ENCODE peak calls at places on chromosomes 2 and 18, in seven cellular contexts. B, K, F, Q, O, T and L are unnamed samples.

GRCh38 chr2:127103243-127104165 is 3.5 kb downstream of the BIN1 start:
- DNase-seq in B (no peak), K (no peak), F (no peak), Q (no peak), O (no peak), T (no peak), L (peak)

GRCh38 chr2:28250006-28250405 is 142.7 kb upstream of the FOSL2 start:
- DNase-seq in B (peak), K (peak), F (no peak), Q (peak), O (no peak), T (peak), L (no peak)

GRCh38 chr2:37880546-37880945 is 44.5 kb upstream of the RMDN2 start:
- DNase-seq in B (no peak), K (no peak), F (no peak), Q (no peak), O (no peak), T (no peak), L (no peak)

GRCh38 chr18:50454379-50455005 is 79.6 kb downstream of the SKA1 start:
- DNase-seq in B (peak), K (no peak), F (peak), Q (no peak), O (no peak), T (no peak), L (peak)

GRCh38 chr18:59488899-59489298 is 129.8 kb upstream of the LMAN1 start:
- DNase-seq in B (no peak), K (no peak), F (no peak), Q (no peak), O (no peak), T (no peak), L (no peak)

GRCh38 chr2:121810959-121811853 is 55.8 kb downstream of the TSN start:
- DNase-seq in B (peak), K (peak), F (peak), Q (peak), O (peak), T (peak), L (peak)

GRCh38 chr2:20543579-20543887 is 96.7 kb downstream of the RHOB start:
- DNase-seq in B (no peak), K (peak), F (no peak), Q (no peak), O (no peak), T (no peak), L (no peak)

GRCh38 chr2:228067309-228067708 is 114.2 kb downstream of the SPHKAP start:
- DNase-seq in B (no peak), K (no peak), F (no peak), Q (no peak), O (no peak), T (no peak), L (no peak)

GRCh38 chr2:155377931-155378444 is 679.5 kb downstream of the KCNJ3 start:
- DNase-seq in B (no peak), K (no peak), F (no peak), Q (no peak), O (no peak), T (no peak), L (no peak)

GRCh38 chr2:48319863-48320262 is 210.1 kb upstream of the STON1 start:
- DNase-seq in B (no peak), K (no peak), F (no peak), Q (no peak), O (no peak), T (no peak), L (no peak)

GRCh38 chr2:25639131-25639530 is 34.2 kb downstream of the DTNB start:
- DNase-seq in B (no peak), K (peak), F (no peak), Q (no peak), O (no peak), T (peak), L (no peak)

GRCh38 chr2:2743164-2743571 is 412.1 kb upstream of the MYT1L start:
- DNase-seq in B (peak), K (peak), F (no peak), Q (no peak), O (no peak), T (no peak), L (no peak)

GRCh38 chr2:174122185-174122584 is 126.1 kb downstream of the OLA1 start:
- DNase-seq in B (no peak), K (peak), F (no peak), Q (no peak), O (no peak), T (no peak), L (no peak)

GRCh38 chr18:12092398-12093229 is 1.0 kb upstream of the ANKRD62 start:
- DNase-seq in B (peak), K (no peak), F (peak), Q (no peak), O (no peak), T (peak), L (peak)

GRCh38 chr18:34816183-34816582 is 106.1 kb downstream of the DTNA start:
- DNase-seq in B (no peak), K (no peak), F (no peak), Q (no peak), O (no peak), T (no peak), L (no peak)

GRCh38 chr2:125526093-125526492 is 1129.9 kb upstream of the GYPC start:
- DNase-seq in B (peak), K (no peak), F (no peak), Q (no peak), O (no peak), T (no peak), L (peak)

GRCh38 chr2:172098650-172099471 is 3.8 kb downstream of the DLX2 start:
- DNase-seq in B (peak), K (peak), F (peak), Q (peak), O (peak), T (peak), L (no peak)

GRCh38 chr2:225100269-225100668 is 58.0 kb upstream of the DOCK10 start:
- DNase-seq in B (peak), K (peak), F (no peak), Q (peak), O (no peak), T (no peak), L (no peak)

GRCh38 chr2:159797468-159798375 is at the start of gene CD302:
- DNase-seq in B (peak), K (peak), F (peak), Q (peak), O (peak), T (peak), L (peak)

GRCh38 chr2:47429795-47430194 is 26.8 kb downstream of the MSH2 start:
- DNase-seq in B (no peak), K (peak), F (no peak), Q (peak), O (no peak), T (no peak), L (no peak)

GRCh38 chr2:241815477-241816430 is 6.8 kb downstream of the NEU4 start:
- DNase-seq in B (no peak), K (no peak), F (no peak), Q (no peak), O (no peak), T (no peak), L (peak)

GRCh38 chr2:214604861-214605260 is 194.0 kb downstream of the VWC2L start:
- DNase-seq in B (peak), K (peak), F (no peak), Q (peak), O (no peak), T (no peak), L (no peak)

GRCh38 chr2:219261024-219261855 is 7.5 kb upstream of the TUBA4A start:
- DNase-seq in B (no peak), K (no peak), F (no peak), Q (no peak), O (no peak), T (no peak), L (no peak)

GRCh38 chr2:85648619-85649018 is 19.4 kb downstream of the SFTPB start:
- DNase-seq in B (peak), K (peak), F (no peak), Q (peak), O (no peak), T (no peak), L (no peak)

GRCh38 chr18:2723207-2723606 is 67.7 kb downstream of the SMCHD1 start:
- DNase-seq in B (peak), K (peak), F (no peak), Q (no peak), O (no peak), T (no peak), L (no peak)

GRCh38 chr2:217054791-217055190 is 194.9 kb upstream of the TNP1 start:
- DNase-seq in B (no peak), K (no peak), F (no peak), Q (no peak), O (no peak), T (no peak), L (no peak)

GRCh38 chr18:22563098-22563707 is 145.5 kb upstream of the CTAGE1 start:
- DNase-seq in B (peak), K (peak), F (no peak), Q (peak), O (peak), T (peak), L (no peak)

GRCh38 chr2:97911922-97912575 is 83.7 kb downstream of the TMEM131 start:
- DNase-seq in B (no peak), K (no peak), F (no peak), Q (peak), O (no peak), T (no peak), L (no peak)

GRCh38 chr2:9384521-9384920 is 38.8 kb downstream of the ITGB1BP1 start:
- DNase-seq in B (no peak), K (no peak), F (no peak), Q (no peak), O (no peak), T (no peak), L (no peak)

GRCh38 chr2:234678721-234679120 is 181.8 kb upstream of the ARL4C start:
- DNase-seq in B (no peak), K (peak), F (no peak), Q (peak), O (no peak), T (no peak), L (peak)

GRCh38 chr2:111617804-111618576 is 266.0 kb downstream of the ANAPC1 start:
- DNase-seq in B (no peak), K (no peak), F (no peak), Q (no peak), O (no peak), T (no peak), L (no peak)

GRCh38 chr2:222730346-222731065 is 59.0 kb downstream of the MOGAT1 start:
- DNase-seq in B (no peak), K (no peak), F (no peak), Q (peak), O (no peak), T (no peak), L (no peak)
- H4K8ac ChIP-seq in B (no peak), K (no peak), F (no peak), Q (no peak), O (no peak), T (no peak), L (no peak)

DNA sequence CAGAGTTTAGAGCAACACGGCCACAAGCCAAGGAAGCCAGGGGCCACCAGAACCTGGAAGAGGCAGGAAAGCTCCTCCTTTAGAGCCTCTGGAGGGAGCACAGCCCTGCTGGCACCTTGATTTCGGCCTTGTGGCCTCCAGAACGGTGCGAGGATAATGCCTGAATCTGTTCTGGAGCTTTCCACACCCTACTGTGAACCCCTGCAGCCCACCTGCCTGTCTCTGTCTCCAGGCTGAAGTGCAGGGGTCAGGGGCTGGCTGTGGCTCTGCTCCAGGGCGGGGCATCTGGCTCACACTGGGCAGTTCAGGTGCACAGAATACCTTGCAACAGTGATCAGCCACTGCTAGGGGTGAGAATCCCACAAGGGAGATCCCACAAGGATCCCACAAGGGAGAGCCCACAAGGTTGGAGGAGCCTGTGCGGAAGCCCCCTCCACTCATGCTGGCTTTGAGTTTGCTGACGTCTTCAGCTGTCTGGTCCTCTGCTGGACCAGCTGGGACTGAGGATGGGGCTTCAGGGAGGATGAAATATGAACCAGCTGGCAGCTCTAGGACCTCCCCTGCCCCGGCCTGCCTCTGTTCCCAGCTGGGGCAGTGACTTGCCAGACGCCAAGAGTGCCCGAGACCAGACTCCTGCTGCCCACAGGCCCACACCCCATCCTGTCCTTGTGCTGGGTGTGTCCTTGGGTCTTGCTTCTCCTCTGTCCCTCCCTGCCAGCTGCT is 56.4 kb upstream of the OTOS start:
- DNase-seq in B (no peak), K (no peak), F (no peak), Q (no peak), O (no peak), T (no peak), L (peak)
- H4K8ac ChIP-seq in B (no peak), K (no peak), F (no peak), Q (no peak), O (no peak), T (no peak), L (no peak)

DNA sequence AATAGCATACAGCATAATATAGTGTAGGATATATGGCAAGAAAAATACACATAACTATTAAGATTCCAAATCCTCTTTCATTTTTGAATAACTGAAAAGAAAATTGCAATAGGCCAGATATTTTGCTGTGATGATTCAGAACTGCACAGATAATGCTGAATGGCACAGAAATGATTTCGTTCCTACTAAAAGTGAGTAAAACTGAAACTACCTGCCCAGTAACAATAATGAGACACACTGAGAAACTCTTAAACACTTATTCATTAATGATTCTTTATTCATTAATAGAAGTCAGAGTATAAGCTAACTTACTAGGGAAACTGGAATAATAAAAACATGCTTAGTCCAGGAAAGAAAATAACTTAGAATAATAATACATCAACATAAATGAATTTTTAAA is 343.6 kb downstream of the SUCLG1 start:
- DNase-seq in B (no peak), K (no peak), F (no peak), Q (no peak), O (no peak), T (no peak), L (no peak)
- H4K8ac ChIP-seq in B (no peak), K (no peak), F (no peak), Q (no peak), O (no peak), T (no peak), L (no peak)

GRCh38 chr18:47425365-47425764 is 173.9 kb upstream of the SKOR2 start:
- DNase-seq in B (no peak), K (no peak), F (no peak), Q (no peak), O (no peak), T (no peak), L (no peak)

GRCh38 chr18:47422524-47422923 is 171.1 kb upstream of the SKOR2 start:
- DNase-seq in B (peak), K (no peak), F (no peak), Q (no peak), O (no peak), T (no peak), L (peak)

DNA sequence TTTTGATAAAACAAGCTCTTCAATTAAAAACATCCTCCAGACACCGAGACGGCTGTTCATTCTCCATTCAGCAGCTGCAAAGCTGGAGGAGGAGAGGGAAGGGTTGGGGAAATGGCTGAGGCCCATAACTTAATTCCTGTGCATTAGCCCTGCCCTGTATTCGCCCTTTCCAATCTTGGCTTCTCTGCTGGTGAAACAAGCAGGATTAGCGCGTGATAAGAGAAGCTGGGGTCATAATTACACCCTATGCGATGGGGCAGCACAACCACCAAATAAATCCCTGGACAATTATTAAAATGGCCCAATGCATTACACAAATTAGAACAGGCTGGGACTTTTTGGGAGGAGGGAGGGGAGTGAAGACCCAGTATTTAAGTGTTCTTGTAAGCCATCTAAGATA is 176.5 kb upstream of the SKOR2 start:
- DNase-seq in B (no peak), K (no peak), F (no peak), Q (no peak), O (no peak), T (no peak), L (no peak)
- H4K8ac ChIP-seq in B (no peak), K (no peak), F (no peak), Q (no peak), O (no peak), T (no peak), L (no peak)